ENCODE peak calls at places on chromosomes 13 and 19, in ten cellular contexts. D is heart left ventricle, W is right atrium auricular region, A is astrocyte, I is left ventricle myocardium inferior, G is cardiac muscle cell, H is Peyer's patch, Q is PC-3, S is tibial artery, R is upper lobe of left lung. O is an unnamed sample. For H3K4me1 and H3K36me3, the result is how much of the 10 kb centered on the place peaks cover.

GRCh38 chr19:43525836-43526771 is 897 bp downstream of the ETHE1 start:
- DNase-seq in D (no peak), W (no peak), A (no peak), I (peak), G (peak), H (peak), Q (peak), S (peak), R (peak), O (peak)

GRCh38 chr19:55373993-55374757 is 2.5 kb upstream of the TMEM190 start:
- DNase-seq in D (no peak), W (no peak), A (no peak), I (no peak), G (no peak), H (no peak), Q (no peak), S (no peak), R (no peak), O (no peak)

GRCh38 chr19:15191514-15191913 is 9.3 kb downstream of the NOTCH3 start:
- DNase-seq in D (no peak), W (no peak), A (no peak), I (no peak), G (no peak), H (no peak), Q (no peak), S (no peak), R (no peak), O (no peak)

GRCh38 chr13:110359840-110360301 is 52.8 kb downstream of the COL4A2 start:
- DNase-seq in D (no peak), W (no peak), A (peak), I (no peak), G (peak), H (no peak), Q (no peak), S (no peak), R (no peak), O (no peak)

GRCh38 chr19:13098291-13099072 is 4.2 kb downstream of the LYL1 start:
- DNase-seq in D (no peak), W (no peak), A (no peak), I (no peak), G (no peak), H (peak), Q (peak), S (no peak), R (peak), O (no peak)

GRCh38 chr19:48636859-48637448 is at the start of gene DBP:
- DNase-seq in D (peak), W (no peak), A (no peak), I (peak), G (peak), H (no peak), Q (peak), S (peak), R (peak), O (peak)

GRCh38 chr13:77779461-77780272 is 82.2 kb downstream of the SLAIN1 start:
- DNase-seq in D (no peak), W (no peak), A (peak), I (no peak), G (peak), H (no peak), Q (peak), S (no peak), R (peak), O (no peak)

GRCh38 chr19:42250249-42250665 is 4.7 kb downstream of the ERF start:
- DNase-seq in D (peak), W (peak), A (no peak), I (no peak), G (no peak), H (no peak), Q (no peak), S (peak), R (no peak), O (no peak)

GRCh38 chr13:74816737-74817136 is 665.2 kb downstream of the TBC1D4 start:
- DNase-seq in D (no peak), W (no peak), A (no peak), I (no peak), G (no peak), H (no peak), Q (no peak), S (no peak), R (no peak), O (no peak)

GRCh38 chr13:43911283-43911682 is 31.6 kb downstream of the LACC1 start:
- DNase-seq in D (no peak), W (no peak), A (no peak), I (no peak), G (peak), H (no peak), Q (no peak), S (no peak), R (no peak), O (no peak)

GRCh38 chr13:42396501-42396900 is 124.5 kb downstream of the AKAP11 start:
- DNase-seq in D (no peak), W (no peak), A (no peak), I (no peak), G (no peak), H (no peak), Q (peak), S (no peak), R (no peak), O (no peak)

GRCh38 chr13:33524086-33524485 is 238.5 kb upstream of the STARD13 start:
- DNase-seq in D (no peak), W (no peak), A (peak), I (no peak), G (no peak), H (no peak), Q (peak), S (no peak), R (no peak), O (no peak)

GRCh38 chr13:41061914-41062837 is 867 bp downstream of the WBP4 start:
- DNase-seq in D (no peak), W (peak), A (peak), I (no peak), G (peak), H (no peak), Q (peak), S (no peak), R (no peak), O (no peak)
- H3K4me3 ChIP-seq in D (peak), W (peak), A (peak), I (peak), G (peak), H (peak), Q (peak), S (peak), R (peak), O (peak)

GRCh38 chr19:30421571-30421970 is 49.4 kb downstream of the ZNF536 start:
- DNase-seq in D (no peak), W (no peak), A (no peak), I (no peak), G (no peak), H (no peak), Q (no peak), S (no peak), R (no peak), O (no peak)
- H3K4me1 ChIP-seq in D (under half), W (under half), A (under half), I (under half), G (under half), H (under half), Q (under half), S (under half), R (under half), O (under half)

GRCh38 chr19:1417145-1417544 is 9.8 kb downstream of the DAZAP1 start:
- DNase-seq in D (no peak), W (no peak), A (peak), I (no peak), G (no peak), H (no peak), Q (no peak), S (no peak), R (no peak), O (no peak)
- H3K36me3 ChIP-seq in D (under half), W (under half), A (under half), I (under half), G (under half), H (under half), Q (under half), S (half or more), R (half or more), O (under half)

DNA sequence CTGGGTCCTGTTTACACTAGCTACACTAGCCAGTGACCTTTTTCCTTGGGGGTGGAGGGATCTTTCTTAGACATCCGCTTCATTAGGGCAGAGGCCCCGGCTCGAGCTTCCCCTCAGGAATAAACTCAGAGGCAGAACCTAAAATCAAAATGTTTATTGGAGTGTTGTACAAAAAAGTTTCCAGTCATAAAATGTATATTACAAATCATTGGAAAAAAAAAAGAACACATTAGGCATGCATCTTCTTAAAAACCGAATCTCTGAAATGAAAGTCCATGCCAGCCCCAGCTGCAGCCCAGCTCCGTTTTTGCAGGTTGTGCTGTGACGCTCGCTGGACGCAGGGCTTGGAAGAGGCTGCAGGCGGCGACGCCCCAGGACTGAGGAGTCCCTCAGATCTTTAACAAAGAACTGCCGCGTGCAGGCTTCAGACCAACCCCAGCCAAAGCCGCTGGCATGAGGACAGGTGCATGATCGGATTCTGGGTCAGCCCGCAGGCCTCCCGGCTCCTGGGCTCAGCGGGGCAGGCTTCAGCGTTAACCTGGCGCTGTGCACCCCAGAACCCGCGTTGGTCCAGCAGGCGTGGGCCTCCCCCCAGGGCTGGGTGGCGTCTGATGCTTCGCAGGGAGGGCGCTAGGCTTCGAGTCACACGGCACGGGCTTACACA is 773 bp upstream of the TIMM13 start:
- DNase-seq in D (no peak), W (no peak), A (no peak), I (peak), G (no peak), H (peak), Q (no peak), S (no peak), R (no peak), O (peak)
- H3K4me3 ChIP-seq in D (peak), W (peak), A (peak), I (peak), G (peak), H (peak), Q (peak), S (peak), R (peak), O (peak)

GRCh38 chr13:51233117-51233826 is 11.1 kb downstream of the FAM124A start:
- DNase-seq in D (no peak), W (no peak), A (no peak), I (no peak), G (no peak), H (no peak), Q (no peak), S (no peak), R (no peak), O (no peak)

GRCh38 chr13:51235756-51236564 is 13.8 kb downstream of the FAM124A start:
- DNase-seq in D (no peak), W (no peak), A (no peak), I (no peak), G (no peak), H (no peak), Q (no peak), S (no peak), R (no peak), O (no peak)

GRCh38 chr13:51237887-51238286 is 15.7 kb downstream of the FAM124A start:
- DNase-seq in D (no peak), W (no peak), A (no peak), I (no peak), G (no peak), H (no peak), Q (no peak), S (no peak), R (no peak), O (no peak)

GRCh38 chr13:51235186-51235585 is 13.0 kb downstream of the FAM124A start:
- DNase-seq in D (no peak), W (no peak), A (no peak), I (no peak), G (no peak), H (no peak), Q (no peak), S (no peak), R (no peak), O (no peak)

GRCh38 chr13:51234676-51235075 is 12.5 kb downstream of the FAM124A start:
- DNase-seq in D (no peak), W (no peak), A (no peak), I (no peak), G (no peak), H (no peak), Q (no peak), S (no peak), R (no peak), O (no peak)
- H3K4me1 ChIP-seq in D (under half), W (under half), A (under half), I (half or more), G (under half), H (under half), Q (under half), S (under half), R (under half), O (under half)

GRCh38 chr19:31943778-31944177 is 401.6 kb upstream of the ZNF507 start:
- DNase-seq in D (no peak), W (no peak), A (no peak), I (no peak), G (no peak), H (no peak), Q (no peak), S (no peak), R (no peak), O (no peak)
- H3K36me3 ChIP-seq in D (under half), W (under half), A (under half), I (under half), G (under half), H (under half), Q (under half), S (under half), R (under half), O (under half)

DNA sequence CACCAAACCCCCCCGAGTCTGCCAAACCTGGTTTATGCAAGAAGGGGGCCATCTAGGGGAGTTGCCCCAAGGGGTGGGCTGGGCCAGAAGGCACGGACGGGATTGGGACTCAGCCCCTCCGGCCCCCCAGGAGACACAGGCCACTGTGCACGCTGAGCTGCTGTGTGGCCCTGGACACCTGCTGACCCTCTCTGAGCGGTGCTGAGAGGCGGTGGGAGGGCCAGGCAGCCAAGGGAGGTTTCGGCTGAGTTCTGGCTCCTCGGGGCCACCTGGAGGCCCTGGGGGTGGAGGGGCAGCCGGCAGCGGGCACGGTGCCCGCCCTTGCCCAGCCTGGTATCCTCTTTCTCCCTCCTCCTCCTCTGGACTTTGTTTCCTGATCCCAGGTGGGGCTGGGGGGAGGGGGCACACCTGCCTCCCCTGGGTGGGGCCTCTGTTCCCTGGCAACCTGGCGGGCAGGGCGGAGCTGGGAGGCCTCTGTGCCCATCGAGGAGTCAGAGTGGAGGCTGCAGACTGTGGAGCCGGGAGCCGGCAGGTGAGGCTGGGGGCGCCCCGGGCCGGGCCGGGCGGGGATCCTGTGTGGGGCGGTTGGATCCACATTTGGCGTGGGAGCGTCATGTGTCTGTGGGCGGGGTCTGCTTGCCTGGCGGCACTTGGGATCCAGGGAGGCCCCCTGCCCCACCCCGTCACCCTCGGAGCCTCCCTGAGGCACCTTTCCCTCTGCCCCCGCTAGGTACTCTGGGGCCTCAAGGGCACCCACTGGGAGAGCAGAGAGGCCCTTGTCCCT is at the start of gene MISP:
- DNase-seq in D (no peak), W (no peak), A (no peak), I (no peak), G (no peak), H (peak), Q (peak), S (no peak), R (peak), O (peak)
- H3K4me3 ChIP-seq in D (no peak), W (no peak), A (no peak), I (no peak), G (no peak), H (peak), Q (peak), S (no peak), R (peak), O (peak)

DNA sequence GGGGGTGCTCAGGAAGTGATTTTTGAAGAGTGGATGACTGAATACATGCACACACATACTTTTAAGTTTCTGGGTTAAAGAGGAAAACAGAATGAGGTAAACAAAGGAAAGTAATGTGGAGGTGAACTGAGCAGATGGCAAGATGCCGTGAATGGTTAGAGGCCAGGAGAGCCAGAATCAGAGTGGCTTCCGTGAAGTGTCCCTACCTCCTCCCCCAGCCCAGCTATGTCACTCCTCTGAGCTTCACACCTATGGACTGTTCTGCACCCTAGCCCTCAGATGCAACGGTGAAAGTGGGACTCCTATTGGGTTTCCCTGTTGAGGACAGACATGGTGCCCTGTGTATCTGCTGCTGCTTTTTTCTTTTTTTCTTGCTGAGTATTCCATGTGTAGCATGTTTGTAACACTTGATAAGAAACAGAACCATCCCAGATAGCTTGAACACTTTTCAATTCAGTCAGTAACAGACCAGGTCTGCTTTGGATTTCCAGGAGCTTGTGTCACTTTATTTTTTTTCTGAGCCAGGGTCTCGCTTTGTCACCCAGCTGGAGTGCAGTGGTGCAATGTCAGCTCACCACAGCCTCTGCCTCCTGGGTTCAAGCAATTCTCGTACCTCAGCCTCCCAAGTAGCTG is 43.9 kb downstream of the BBC3 start:
- DNase-seq in D (no peak), W (no peak), A (no peak), I (no peak), G (peak), H (no peak), Q (no peak), S (no peak), R (no peak), O (no peak)
- H3K4me1 ChIP-seq in D (under half), W (under half), A (under half), I (under half), G (under half), H (under half), Q (under half), S (under half), R (half or more), O (under half)

DNA sequence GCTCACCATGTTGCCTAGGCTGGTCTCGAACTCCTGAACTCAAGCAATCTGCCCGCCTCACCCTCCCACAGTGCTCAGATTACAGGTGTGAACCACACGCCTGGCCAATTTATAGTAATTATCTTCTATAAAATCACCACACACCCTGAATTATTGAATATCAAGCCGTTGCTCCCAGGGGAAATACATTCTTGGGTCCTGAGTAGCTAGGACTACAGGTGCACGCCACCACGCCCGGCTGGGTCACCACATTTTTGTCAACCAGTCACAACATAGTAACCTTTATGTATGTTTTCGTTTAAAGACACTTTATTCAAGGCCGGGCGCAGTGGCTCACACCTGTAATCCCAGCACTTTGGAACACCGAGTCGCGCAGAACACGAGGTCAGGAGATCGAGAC is 8.3 kb downstream of the CBLC start:
- DNase-seq in D (no peak), W (no peak), A (no peak), I (no peak), G (no peak), H (no peak), Q (no peak), S (no peak), R (no peak), O (no peak)
- H3K36me3 ChIP-seq in D (under half), W (under half), A (under half), I (under half), G (under half), H (under half), Q (under half), S (under half), R (under half), O (under half)

O was measured in pancreas.